ENCODE peak calls at places on chromosomes 13 and 19, in ten cellular contexts. One of them, this sample, is unnamed. For H3K4me1, the result is how much of the 10 kb centered on the place peaks cover.

GRCh38 chr19:17419154-17419490 is 725 bp upstream of the MVB12A start:
- DNase-seq in stomach: no peak
- DNase-seq in heart right ventricle: no peak
- DNase-seq in CD4-positive, alpha-beta memory T cell: no peak
- DNase-seq in A673: no peak
- DNase-seq in uterus: no peak
- DNase-seq in testis: no peak
- DNase-seq in mesendoderm: no peak
- DNase-seq in heart left ventricle: no peak
- DNase-seq in adrenal gland: no peak
- DNase-seq in this sample: no peak

GRCh38 chr13:68987585-68987984 is 1120.0 kb upstream of the ATXN8OS start:
- DNase-seq in stomach: no peak
- DNase-seq in heart right ventricle: no peak
- DNase-seq in CD4-positive, alpha-beta memory T cell: no peak
- DNase-seq in A673: no peak
- DNase-seq in uterus: no peak
- DNase-seq in testis: no peak
- DNase-seq in mesendoderm: no peak
- DNase-seq in heart left ventricle: no peak
- DNase-seq in adrenal gland: no peak
- DNase-seq in this sample: no peak

GRCh38 chr13:109712187-109712601 is 74.2 kb downstream of the IRS2 start:
- DNase-seq in stomach: no peak
- DNase-seq in heart right ventricle: no peak
- DNase-seq in CD4-positive, alpha-beta memory T cell: no peak
- DNase-seq in A673: no peak
- DNase-seq in uterus: no peak
- DNase-seq in testis: no peak
- DNase-seq in mesendoderm: peak
- DNase-seq in heart left ventricle: no peak
- DNase-seq in adrenal gland: no peak
- DNase-seq in this sample: no peak

GRCh38 chr19:53091413-53091812 is 11.8 kb downstream of the ZNF160 start:
- DNase-seq in stomach: no peak
- DNase-seq in heart right ventricle: no peak
- DNase-seq in CD4-positive, alpha-beta memory T cell: no peak
- DNase-seq in A673: no peak
- DNase-seq in uterus: no peak
- DNase-seq in testis: no peak
- DNase-seq in mesendoderm: peak
- DNase-seq in heart left ventricle: no peak
- DNase-seq in adrenal gland: no peak
- DNase-seq in this sample: no peak

GRCh38 chr19:34172661-34173144 is 399 bp downstream of the LSM14A start:
- DNase-seq in stomach: no peak
- DNase-seq in heart right ventricle: peak
- DNase-seq in CD4-positive, alpha-beta memory T cell: peak
- DNase-seq in A673: peak
- DNase-seq in uterus: peak
- DNase-seq in testis: peak
- DNase-seq in mesendoderm: no peak
- DNase-seq in heart left ventricle: no peak
- DNase-seq in adrenal gland: no peak
- DNase-seq in this sample: no peak

GRCh38 chr19:43798546-43799409 is 3.5 kb downstream of the LYPD5 start:
- DNase-seq in stomach: peak
- DNase-seq in heart right ventricle: no peak
- DNase-seq in CD4-positive, alpha-beta memory T cell: peak
- DNase-seq in A673: peak
- DNase-seq in uterus: no peak
- DNase-seq in testis: no peak
- DNase-seq in mesendoderm: peak
- DNase-seq in heart left ventricle: no peak
- DNase-seq in adrenal gland: peak
- DNase-seq in this sample: peak

GRCh38 chr19:41426952-41427646 is at the start of gene B3GNT8:
- DNase-seq in stomach: peak
- DNase-seq in heart right ventricle: peak
- DNase-seq in CD4-positive, alpha-beta memory T cell: peak
- DNase-seq in A673: peak
- DNase-seq in uterus: peak
- DNase-seq in testis: peak
- DNase-seq in mesendoderm: peak
- DNase-seq in heart left ventricle: peak
- DNase-seq in adrenal gland: peak
- DNase-seq in this sample: peak

GRCh38 chr19:3324405-3324856 is 42.0 kb upstream of the NFIC start:
- DNase-seq in stomach: peak
- DNase-seq in heart right ventricle: no peak
- DNase-seq in CD4-positive, alpha-beta memory T cell: peak
- DNase-seq in A673: peak
- DNase-seq in uterus: no peak
- DNase-seq in testis: peak
- DNase-seq in mesendoderm: peak
- DNase-seq in heart left ventricle: peak
- DNase-seq in adrenal gland: peak
- DNase-seq in this sample: no peak

GRCh38 chr19:54281008-54281728 is at the start of gene LILRB2:
- DNase-seq in stomach: no peak
- DNase-seq in heart right ventricle: no peak
- DNase-seq in CD4-positive, alpha-beta memory T cell: no peak
- DNase-seq in A673: no peak
- DNase-seq in uterus: no peak
- DNase-seq in testis: no peak
- DNase-seq in mesendoderm: no peak
- DNase-seq in heart left ventricle: no peak
- DNase-seq in adrenal gland: no peak
- DNase-seq in this sample: no peak

GRCh38 chr19:6452899-6453298 is 6.7 kb downstream of the SLC25A23 start:
- DNase-seq in stomach: no peak
- DNase-seq in heart right ventricle: no peak
- DNase-seq in CD4-positive, alpha-beta memory T cell: no peak
- DNase-seq in A673: no peak
- DNase-seq in uterus: no peak
- DNase-seq in testis: no peak
- DNase-seq in mesendoderm: no peak
- DNase-seq in heart left ventricle: no peak
- DNase-seq in adrenal gland: no peak
- DNase-seq in this sample: no peak

GRCh38 chr13:51822106-51822840 is 18.3 kb upstream of the DHRS12 start:
- DNase-seq in stomach: no peak
- DNase-seq in heart right ventricle: no peak
- DNase-seq in CD4-positive, alpha-beta memory T cell: no peak
- DNase-seq in A673: no peak
- DNase-seq in uterus: no peak
- DNase-seq in testis: no peak
- DNase-seq in mesendoderm: no peak
- DNase-seq in heart left ventricle: no peak
- DNase-seq in adrenal gland: no peak
- DNase-seq in this sample: no peak

GRCh38 chr13:36712785-36713184 is 39.0 kb downstream of the SERTM1 start:
- DNase-seq in stomach: no peak
- DNase-seq in heart right ventricle: no peak
- DNase-seq in CD4-positive, alpha-beta memory T cell: no peak
- DNase-seq in A673: peak
- DNase-seq in uterus: peak
- DNase-seq in testis: peak
- DNase-seq in mesendoderm: no peak
- DNase-seq in heart left ventricle: no peak
- DNase-seq in adrenal gland: no peak
- DNase-seq in this sample: peak

GRCh38 chr19:38324431-38324830 is 4.8 kb downstream of the KCNK6 start:
- DNase-seq in stomach: no peak
- DNase-seq in heart right ventricle: no peak
- DNase-seq in CD4-positive, alpha-beta memory T cell: no peak
- DNase-seq in A673: no peak
- DNase-seq in uterus: no peak
- DNase-seq in testis: no peak
- DNase-seq in mesendoderm: no peak
- DNase-seq in heart left ventricle: no peak
- DNase-seq in adrenal gland: no peak
- DNase-seq in this sample: no peak

GRCh38 chr19:8513687-8514504 is at the start of gene ZNF414:
- DNase-seq in stomach: peak
- DNase-seq in heart right ventricle: peak
- DNase-seq in CD4-positive, alpha-beta memory T cell: peak
- DNase-seq in A673: peak
- DNase-seq in uterus: peak
- DNase-seq in testis: peak
- DNase-seq in mesendoderm: peak
- DNase-seq in heart left ventricle: peak
- DNase-seq in adrenal gland: peak
- DNase-seq in this sample: peak

GRCh38 chr19:8517551-8518442 is 3.8 kb upstream of the ZNF414 start:
- DNase-seq in stomach: no peak
- DNase-seq in heart right ventricle: no peak
- DNase-seq in CD4-positive, alpha-beta memory T cell: peak
- DNase-seq in A673: no peak
- DNase-seq in uterus: no peak
- DNase-seq in testis: no peak
- DNase-seq in mesendoderm: peak
- DNase-seq in heart left ventricle: no peak
- DNase-seq in adrenal gland: peak
- DNase-seq in this sample: no peak

GRCh38 chr19:8515317-8515716 is 1.4 kb upstream of the ZNF414 start:
- DNase-seq in stomach: no peak
- DNase-seq in heart right ventricle: no peak
- DNase-seq in CD4-positive, alpha-beta memory T cell: peak
- DNase-seq in A673: no peak
- DNase-seq in uterus: no peak
- DNase-seq in testis: no peak
- DNase-seq in mesendoderm: no peak
- DNase-seq in heart left ventricle: no peak
- DNase-seq in adrenal gland: no peak
- DNase-seq in this sample: no peak

GRCh38 chr19:8518536-8518935 is 4.6 kb upstream of the ZNF414 start:
- DNase-seq in stomach: no peak
- DNase-seq in heart right ventricle: no peak
- DNase-seq in CD4-positive, alpha-beta memory T cell: no peak
- DNase-seq in A673: no peak
- DNase-seq in uterus: no peak
- DNase-seq in testis: no peak
- DNase-seq in mesendoderm: no peak
- DNase-seq in heart left ventricle: no peak
- DNase-seq in adrenal gland: no peak
- DNase-seq in this sample: no peak

DNA sequence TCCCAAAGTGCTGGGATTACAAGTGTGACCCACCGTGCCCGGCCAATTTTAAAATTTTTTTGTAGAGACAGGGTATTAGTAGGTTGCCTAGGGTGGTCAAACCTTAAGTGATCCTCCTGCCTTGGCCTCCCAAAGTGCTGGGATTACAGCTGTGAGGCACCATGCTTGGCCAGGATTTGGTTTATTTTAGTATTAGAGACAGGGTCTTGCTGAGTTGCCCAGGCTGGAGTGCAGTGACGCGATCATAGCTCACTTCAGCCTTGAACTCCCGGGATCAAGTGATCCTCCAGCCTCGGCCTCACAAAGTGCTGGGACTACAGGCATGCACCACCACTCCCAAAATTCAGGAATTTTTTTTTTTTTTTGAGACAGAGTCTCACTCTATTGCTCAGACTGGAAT is 5.4 kb upstream of the ZNF414 start:
- DNase-seq in stomach: no peak
- DNase-seq in heart right ventricle: no peak
- DNase-seq in CD4-positive, alpha-beta memory T cell: no peak
- DNase-seq in A673: no peak
- DNase-seq in uterus: no peak
- DNase-seq in testis: no peak
- DNase-seq in mesendoderm: no peak
- DNase-seq in heart left ventricle: no peak
- DNase-seq in adrenal gland: no peak
- DNase-seq in this sample: no peak
- H3K4me1 ChIP-seq in stomach: under half
- H3K4me1 ChIP-seq in heart right ventricle: under half
- H3K4me1 ChIP-seq in CD4-positive, alpha-beta memory T cell: half or more
- H3K4me1 ChIP-seq in A673: under half
- H3K4me1 ChIP-seq in uterus: under half
- H3K4me1 ChIP-seq in testis: under half
- H3K4me1 ChIP-seq in mesendoderm: under half
- H3K4me1 ChIP-seq in heart left ventricle: under half
- H3K4me1 ChIP-seq in adrenal gland: under half
- H3K4me1 ChIP-seq in this sample: under half

DNA sequence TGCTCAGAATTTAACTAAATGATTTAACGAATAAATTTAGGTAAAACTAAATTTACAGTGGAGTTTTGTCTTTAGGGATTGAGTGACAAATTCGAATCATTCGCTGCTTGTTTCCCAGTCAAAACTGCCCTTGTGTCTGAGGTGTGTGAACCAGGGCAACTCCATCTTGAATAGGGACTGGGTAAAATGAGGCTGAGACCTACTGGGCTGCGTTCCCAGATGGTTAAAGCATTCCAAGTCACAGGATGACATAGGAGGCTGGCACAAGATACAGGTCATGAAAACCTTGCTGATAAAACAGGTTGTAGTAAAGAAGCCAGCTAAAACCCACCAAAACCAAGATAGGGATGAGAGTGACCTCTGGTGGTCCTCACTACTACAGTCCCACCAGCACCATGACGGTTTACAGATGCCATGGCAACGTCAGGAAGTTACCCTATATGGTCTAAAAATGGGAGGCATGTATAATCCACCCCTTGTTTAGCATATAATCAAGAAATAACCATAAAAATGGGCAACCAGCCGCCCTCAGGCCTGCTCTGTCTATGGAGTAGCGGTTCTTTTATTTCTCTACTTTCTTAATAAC is 10.2 kb upstream of the ANKRD10 start:
- DNase-seq in stomach: no peak
- DNase-seq in heart right ventricle: no peak
- DNase-seq in CD4-positive, alpha-beta memory T cell: no peak
- DNase-seq in A673: peak
- DNase-seq in uterus: peak
- DNase-seq in testis: no peak
- DNase-seq in mesendoderm: peak
- DNase-seq in heart left ventricle: no peak
- DNase-seq in adrenal gland: no peak
- DNase-seq in this sample: peak
- H3K4me1 ChIP-seq in stomach: under half
- H3K4me1 ChIP-seq in heart right ventricle: under half
- H3K4me1 ChIP-seq in CD4-positive, alpha-beta memory T cell: under half
- H3K4me1 ChIP-seq in A673: under half
- H3K4me1 ChIP-seq in uterus: under half
- H3K4me1 ChIP-seq in testis: under half
- H3K4me1 ChIP-seq in mesendoderm: under half
- H3K4me1 ChIP-seq in heart left ventricle: under half
- H3K4me1 ChIP-seq in adrenal gland: under half
- H3K4me1 ChIP-seq in this sample: under half

GRCh38 chr19:51121257-51121656 is 3.4 kb upstream of the SIGLEC9 start:
- DNase-seq in stomach: no peak
- DNase-seq in heart right ventricle: no peak
- DNase-seq in CD4-positive, alpha-beta memory T cell: no peak
- DNase-seq in A673: no peak
- DNase-seq in uterus: no peak
- DNase-seq in testis: no peak
- DNase-seq in mesendoderm: no peak
- DNase-seq in heart left ventricle: no peak
- DNase-seq in adrenal gland: no peak
- DNase-seq in this sample: no peak
- H3K4me1 ChIP-seq in stomach: under half
- H3K4me1 ChIP-seq in heart right ventricle: half or more
- H3K4me1 ChIP-seq in CD4-positive, alpha-beta memory T cell: half or more
- H3K4me1 ChIP-seq in A673: under half
- H3K4me1 ChIP-seq in uterus: under half
- H3K4me1 ChIP-seq in testis: under half
- H3K4me1 ChIP-seq in mesendoderm: under half
- H3K4me1 ChIP-seq in heart left ventricle: under half
- H3K4me1 ChIP-seq in adrenal gland: under half
- H3K4me1 ChIP-seq in this sample: under half

GRCh38 chr19:13839193-13839937 is 37.6 kb upstream of the NANOS3 start:
- DNase-seq in stomach: peak
- DNase-seq in heart right ventricle: peak
- DNase-seq in CD4-positive, alpha-beta memory T cell: peak
- DNase-seq in A673: peak
- DNase-seq in uterus: peak
- DNase-seq in testis: peak
- DNase-seq in mesendoderm: no peak
- DNase-seq in heart left ventricle: peak
- DNase-seq in adrenal gland: peak
- DNase-seq in this sample: peak
- H3K4me1 ChIP-seq in stomach: half or more
- H3K4me1 ChIP-seq in heart right ventricle: half or more
- H3K4me1 ChIP-seq in CD4-positive, alpha-beta memory T cell: half or more
- H3K4me1 ChIP-seq in A673: half or more
- H3K4me1 ChIP-seq in uterus: under half
- H3K4me1 ChIP-seq in testis: under half
- H3K4me1 ChIP-seq in mesendoderm: under half
- H3K4me1 ChIP-seq in heart left ventricle: under half
- H3K4me1 ChIP-seq in adrenal gland: under half
- H3K4me1 ChIP-seq in this sample: under half